ENCODE peak calls at places on chromosomes 5 and 9, in nine cellular contexts. M, X, W, O, Q, Z, Y, D and R are unnamed samples.
A peak's percentile ranks its signal among the peaks of the same experiment; 100 is the strongest.

GRCh38 chr9:124593080-124594058 is 86.2 kb upstream of the NR5A1 start:
- DNase-seq in M (no peak), X (no peak), W (no peak), O (no peak), Q (no peak), Z (no peak), Y (no peak), D (no peak), R (no peak)

GRCh38 chr5:175181331-175181730 is 262.7 kb downstream of the DRD1 start:
- DNase-seq in M (no peak), X (no peak), W (no peak), O (no peak), Q (no peak), Z (no peak), Y (no peak), D (no peak), R (no peak)

GRCh38 chr9:136031094-136031493 is 64.0 kb downstream of the NACC2 start:
- DNase-seq in M (no peak), X (no peak), W (no peak), O (no peak), Q (no peak), Z (no peak), Y (no peak), D (no peak), R (no peak)

GRCh38 chr5:11733840-11734192 is 170.4 kb downstream of the CTNND2 start:
- DNase-seq in M (no peak), X (no peak), W (no peak), O (no peak), Q (no peak), Z (no peak), Y (no peak), D (no peak), R (no peak)

GRCh38 chr5:151006704-151007334 is 13.6 kb upstream of the GPX3 start:
- DNase-seq in M (no peak), X (peak; percentile 35), W (no peak), O (peak; percentile 78), Q (peak; percentile 83), Z (peak; percentile 42), Y (peak; percentile 56), D (no peak), R (no peak)

GRCh38 chr9:122172131-122172530 is 12.4 kb downstream of the MORN5 start:
- DNase-seq in M (no peak), X (no peak), W (no peak), O (no peak), Q (no peak), Z (no peak), Y (no peak), D (no peak), R (no peak)

GRCh38 chr5:142472306-142472951 is 147.6 kb upstream of the SPRY4 start:
- DNase-seq in M (no peak), X (no peak), W (no peak), O (no peak), Q (no peak), Z (no peak), Y (no peak), D (no peak), R (no peak)

GRCh38 chr5:148125641-148126040 is 42.7 kb upstream of the SPINK14 start:
- DNase-seq in M (no peak), X (no peak), W (no peak), O (no peak), Q (no peak), Z (no peak), Y (no peak), D (no peak), R (no peak)

GRCh38 chr9:72383978-72384709 is 19.1 kb upstream of the ZFAND5 start:
- DNase-seq in M (no peak), X (no peak), W (no peak), O (no peak), Q (no peak), Z (no peak), Y (no peak), D (no peak), R (no peak)

GRCh38 chr5:31029925-31030324 is 163.6 kb upstream of the CDH6 start:
- DNase-seq in M (no peak), X (no peak), W (no peak), O (no peak), Q (no peak), Z (no peak), Y (peak; percentile 16), D (no peak), R (no peak)

GRCh38 chr5:68255305-68256130 is 40.0 kb downstream of the PIK3R1 start:
- DNase-seq in M (no peak), X (no peak), W (no peak), O (no peak), Q (no peak), Z (no peak), Y (no peak), D (no peak), R (no peak)

GRCh38 chr5:56565693-56566092 is 249.7 kb upstream of the MAP3K1 start:
- DNase-seq in M (no peak), X (no peak), W (no peak), O (no peak), Q (no peak), Z (no peak), Y (no peak), D (no peak), R (no peak)

GRCh38 chr5:180643191-180643851 is 6.1 kb downstream of the FLT4 start:
- DNase-seq in M (no peak), X (no peak), W (no peak), O (peak; percentile 42), Q (no peak), Z (peak; percentile 7), Y (no peak), D (no peak), R (peak; percentile 51)

GRCh38 chr5:139708877-139709586 is 60.9 kb downstream of the CXXC5 start:
- DNase-seq in M (peak; percentile 78), X (peak; percentile 57), W (peak; percentile 74), O (peak; percentile 91), Q (peak; percentile 82), Z (peak; percentile 62), Y (peak; percentile 80), D (peak; percentile 89), R (peak; percentile 71)

GRCh38 chr9:127919253-127919815 is 2.5 kb upstream of the ST6GALNAC4 start:
- DNase-seq in M (peak; percentile 90), X (peak; percentile 83), W (peak; percentile 94), O (peak; percentile 97), Q (peak; percentile 96), Z (peak; percentile 82), Y (peak; percentile 87), D (peak; percentile 99), R (peak; percentile 92)

GRCh38 chr9:37218800-37219425 is 98.5 kb downstream of the ZCCHC7 start:
- DNase-seq in M (no peak), X (no peak), W (no peak), O (no peak), Q (no peak), Z (no peak), Y (no peak), D (no peak), R (no peak)

GRCh38 chr9:121735065-121735791 is 83.8 kb downstream of the DAB2IP start:
- DNase-seq in M (no peak), X (no peak), W (no peak), O (no peak), Q (no peak), Z (no peak), Y (no peak), D (no peak), R (no peak)

DNA sequence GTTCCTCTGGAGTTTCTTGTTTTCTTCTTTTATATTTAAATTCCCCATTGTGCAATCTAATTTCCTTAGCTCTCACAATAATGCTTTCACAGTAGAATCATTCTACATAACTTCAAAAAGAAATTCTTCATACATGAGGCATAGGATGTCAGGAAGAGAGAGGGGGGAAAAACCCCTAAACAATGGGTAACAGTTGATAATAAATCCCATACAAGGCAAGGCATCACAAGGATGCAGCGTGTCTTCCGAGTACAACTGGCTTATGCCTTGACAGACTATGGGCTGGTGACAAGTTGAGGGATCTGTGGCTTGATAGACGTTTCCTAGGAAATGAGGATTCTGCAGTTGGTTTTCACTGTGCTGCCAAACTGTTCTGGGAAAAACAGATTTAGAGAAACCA is 247.4 kb downstream of the ARL15 start:
- DNase-seq in M (no peak), X (no peak), W (no peak), O (no peak), Q (no peak), Z (no peak), Y (no peak), D (no peak), R (no peak)
- H3K27ac ChIP-seq in M (no peak overlapping the region), X (no peak overlapping the region), W (no peak overlapping the region), O (no peak overlapping the region), Q (no peak overlapping the region), Z (no peak overlapping the region), Y (no peak overlapping the region), D (no peak overlapping the region), R (no peak overlapping the region)

GRCh38 chr9:137213160-137214060 is 7.9 kb downstream of the NDOR1 start:
- DNase-seq in M (no peak), X (no peak), W (no peak), O (no peak), Q (no peak), Z (no peak), Y (no peak), D (no peak), R (no peak)
- TF ChIP-seq CTCF in M (no peak), X (no peak), W (no peak), O (no peak), Q (no peak), Z (no peak), Y (no peak), D (no peak), R (no peak)

GRCh38 chr5:158923799-158924551 is 175.7 kb downstream of the EBF1 start:
- DNase-seq in M (no peak), X (no peak), W (no peak), O (no peak), Q (no peak), Z (no peak), Y (no peak), D (no peak), R (no peak)
- H3K4me3 ChIP-seq in M (no peak overlapping the region), X (no peak overlapping the region), W (no peak overlapping the region), O (no peak overlapping the region), Q (no peak overlapping the region), Z (no peak overlapping the region), Y (no peak overlapping the region), D (no peak overlapping the region), R (no peak overlapping the region)

GRCh38 chr9:96418074-96418919 is at the start of gene ZNF367:
- DNase-seq in M (peak; percentile 98), X (peak; percentile 97), W (peak; percentile 97), O (peak; percentile 99), Q (peak; percentile 99), Z (peak; percentile 99), Y (peak; percentile 99), D (peak; percentile 98), R (peak; percentile 99)

GRCh38 chr9:96417610-96418073 is 528 bp downstream of the ZNF367 start:
- DNase-seq in M (no peak), X (no peak), W (no peak), O (no peak), Q (peak; percentile 71), Z (peak; percentile 43), Y (peak; percentile 38), D (peak; percentile 29), R (peak; percentile 74)

GRCh38 chr9:96418920-96419690 is 935 bp upstream of the ZNF367 start:
- DNase-seq in M (peak; percentile 62), X (peak; percentile 74), W (peak; percentile 49), O (peak; percentile 88), Q (peak; percentile 82), Z (peak; percentile 84), Y (peak; percentile 84), D (peak; percentile 48), R (peak; percentile 89)

GRCh38 chr9:96420468-96421219 is 2.5 kb upstream of the ZNF367 start:
- DNase-seq in M (peak; percentile 70), X (no peak), W (peak; percentile 41), O (peak; percentile 77), Q (no peak), Z (no peak), Y (no peak), D (peak; percentile 62), R (no peak)

DNA sequence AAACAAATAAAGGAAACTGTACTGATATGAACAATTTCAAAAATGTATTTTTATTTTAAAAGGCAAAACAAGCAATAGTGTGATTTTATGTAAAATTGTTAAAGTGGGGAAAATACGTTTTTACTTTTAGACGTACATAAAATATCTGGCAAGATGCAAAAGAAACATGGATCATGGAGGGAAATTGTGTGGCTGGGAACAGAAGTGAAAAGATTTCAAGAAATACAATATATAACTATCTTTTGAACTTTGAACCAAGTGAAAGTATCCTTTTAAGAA is 1.5 kb upstream of the ZNF367 start:
- DNase-seq in M (no peak), X (no peak), W (no peak), O (no peak), Q (no peak), Z (no peak), Y (no peak), D (no peak), R (no peak)
- H3K27ac ChIP-seq in M (peak overlapping the region; percentile 96), X (peak overlapping the region; percentile 98), W (peak overlapping the region; percentile 99), O (peak overlapping the region; percentile 95), Q (peak overlapping the region; percentile 98), Z (peak overlapping the region; percentile 100), Y (peak overlapping the region; percentile 100), D (peak overlapping the region; percentile 93), R (peak overlapping the region; percentile 100)